ENCODE peak calls at places on chromosomes 5 and 9, in five cellular contexts. One of them, this sample, is unnamed.

GRCh38 chr5:114361724-114362196 is at the start of gene KCNN2:
- ATAC-seq in T-cell: no peak
- ATAC-seq in left lung: peak
- ATAC-seq in activated CD8-positive, alpha-beta T cell treated with anti-CD3 and anti-CD28 coated beads for 36 hours: peak
- ATAC-seq in left ventricle myocardium superior: peak
- ATAC-seq in this sample: no peak

GRCh38 chr9:114696814-114697544 is 15.0 kb upstream of the TEX48 start:
- ATAC-seq in T-cell: peak
- ATAC-seq in left lung: no peak
- ATAC-seq in activated CD8-positive, alpha-beta T cell treated with anti-CD3 and anti-CD28 coated beads for 36 hours: peak
- ATAC-seq in left ventricle myocardium superior: no peak
- ATAC-seq in this sample: peak

GRCh38 chr9:37066139-37066725 is 32.2 kb upstream of the PAX5 start:
- ATAC-seq in T-cell: no peak
- ATAC-seq in left lung: no peak
- ATAC-seq in activated CD8-positive, alpha-beta T cell treated with anti-CD3 and anti-CD28 coated beads for 36 hours: no peak
- ATAC-seq in left ventricle myocardium superior: no peak
- ATAC-seq in this sample: no peak

GRCh38 chr9:70530716-70531115 is 116.3 kb upstream of the KLF9 start:
- ATAC-seq in T-cell: no peak
- ATAC-seq in left lung: no peak
- ATAC-seq in activated CD8-positive, alpha-beta T cell treated with anti-CD3 and anti-CD28 coated beads for 36 hours: no peak
- ATAC-seq in left ventricle myocardium superior: no peak
- ATAC-seq in this sample: no peak

GRCh38 chr5:157106668-157107461 is 2.0 kb downstream of the HAVCR2 start:
- ATAC-seq in T-cell: no peak
- ATAC-seq in left lung: peak
- ATAC-seq in activated CD8-positive, alpha-beta T cell treated with anti-CD3 and anti-CD28 coated beads for 36 hours: peak
- ATAC-seq in left ventricle myocardium superior: peak
- ATAC-seq in this sample: peak

GRCh38 chr5:41151562-41151961 is 61.8 kb downstream of the C6 start:
- ATAC-seq in T-cell: no peak
- ATAC-seq in left lung: no peak
- ATAC-seq in activated CD8-positive, alpha-beta T cell treated with anti-CD3 and anti-CD28 coated beads for 36 hours: no peak
- ATAC-seq in left ventricle myocardium superior: peak
- ATAC-seq in this sample: no peak

GRCh38 chr9:6794936-6795335 is 37.2 kb downstream of the KDM4C start:
- ATAC-seq in T-cell: no peak
- ATAC-seq in left lung: no peak
- ATAC-seq in activated CD8-positive, alpha-beta T cell treated with anti-CD3 and anti-CD28 coated beads for 36 hours: no peak
- ATAC-seq in left ventricle myocardium superior: peak
- ATAC-seq in this sample: no peak

GRCh38 chr9:133576591-133577462 is 32.4 kb downstream of the FAM163B start:
- ATAC-seq in T-cell: no peak
- ATAC-seq in left lung: no peak
- ATAC-seq in activated CD8-positive, alpha-beta T cell treated with anti-CD3 and anti-CD28 coated beads for 36 hours: no peak
- ATAC-seq in left ventricle myocardium superior: peak
- ATAC-seq in this sample: no peak

GRCh38 chr9:123923377-123923776 is 6.5 kb downstream of the DENND1A start:
- ATAC-seq in T-cell: no peak
- ATAC-seq in left lung: no peak
- ATAC-seq in activated CD8-positive, alpha-beta T cell treated with anti-CD3 and anti-CD28 coated beads for 36 hours: no peak
- ATAC-seq in left ventricle myocardium superior: no peak
- ATAC-seq in this sample: no peak

GRCh38 chr9:128946945-128947422 is 419 bp downstream of the DOLK start:
- ATAC-seq in T-cell: peak
- ATAC-seq in left lung: peak
- ATAC-seq in activated CD8-positive, alpha-beta T cell treated with anti-CD3 and anti-CD28 coated beads for 36 hours: peak
- ATAC-seq in left ventricle myocardium superior: peak
- ATAC-seq in this sample: peak

GRCh38 chr5:131587541-131587940 is 47.5 kb downstream of the RAPGEF6 start:
- ATAC-seq in T-cell: no peak
- ATAC-seq in left lung: no peak
- ATAC-seq in activated CD8-positive, alpha-beta T cell treated with anti-CD3 and anti-CD28 coated beads for 36 hours: no peak
- ATAC-seq in left ventricle myocardium superior: no peak
- ATAC-seq in this sample: peak

GRCh38 chr9:85605905-85606304 is 135.8 kb downstream of the AGTPBP1 start:
- ATAC-seq in T-cell: no peak
- ATAC-seq in left lung: no peak
- ATAC-seq in activated CD8-positive, alpha-beta T cell treated with anti-CD3 and anti-CD28 coated beads for 36 hours: no peak
- ATAC-seq in left ventricle myocardium superior: no peak
- ATAC-seq in this sample: no peak

GRCh38 chr5:32852535-32852934 is 141.4 kb downstream of the NPR3 start:
- ATAC-seq in T-cell: no peak
- ATAC-seq in left lung: peak
- ATAC-seq in activated CD8-positive, alpha-beta T cell treated with anti-CD3 and anti-CD28 coated beads for 36 hours: no peak
- ATAC-seq in left ventricle myocardium superior: peak
- ATAC-seq in this sample: no peak